ENCODE peak calls at places on chromosome 5, in seven cellular contexts. L, H, U, N, W, B and D are unnamed samples.

GRCh38 chr5:73233461-73234151 is 60.6 kb downstream of the TMEM174 start:
- DNase-seq in U (no peak), L (no peak), B (no peak), H (peak; percentile 14), N (peak; percentile 39), W (no peak), D (no peak)

GRCh38 chr5:98839469-98840383 is 66.3 kb downstream of the RGMB start:
- DNase-seq in L (peak; percentile 22), W (peak; percentile 24), U (no peak), B (no peak), N (peak; percentile 20), H (no peak), D (no peak)

GRCh38 chr5:130096488-130096887 is 192.2 kb downstream of the CHSY3 start:
- DNase-seq in B (no peak), U (no peak), W (no peak), H (no peak), N (no peak), L (no peak), D (no peak)

GRCh38 chr5:172549708-172550095 is 91.4 kb upstream of the NEURL1B start:
- DNase-seq in L (no peak), W (no peak), B (no peak), H (no peak), N (no peak), U (no peak), D (no peak)

GRCh38 chr5:6750142-6750840 is 37.1 kb downstream of the TENT4A start:
- DNase-seq in L (no peak), B (no peak), U (no peak), W (no peak), N (no peak), H (no peak), D (no peak)

GRCh38 chr5:113336975-113337374 is 97.8 kb downstream of the TSSK1B start:
- DNase-seq in B (no peak), L (peak; percentile 23), N (peak; percentile 73), H (no peak), U (peak; percentile 26), W (no peak), D (peak; percentile 30)

GRCh38 chr5:53397845-53398244 is 82.6 kb upstream of the FST start:
- DNase-seq in W (no peak), U (no peak), H (peak; percentile 14), N (peak; percentile 77), B (no peak), L (no peak), D (no peak)

GRCh38 chr5:53008751-53009150 is 19.6 kb downstream of the ITGA2 start:
- DNase-seq in L (no peak), N (peak; percentile 63), H (no peak), B (no peak), U (no peak), W (no peak), D (no peak)

GRCh38 chr5:119268387-119269060 is 87.3 kb upstream of the TNFAIP8 start:
- DNase-seq in H (peak; percentile 97), B (peak; percentile 98), U (peak; percentile 98), L (peak; percentile 96), N (peak; percentile 92), W (peak; percentile 99), D (peak; percentile 96)

GRCh38 chr5:169686137-169686536 is 49.1 kb downstream of the DOCK2 start:
- DNase-seq in B (no peak), N (no peak), U (no peak), H (no peak), W (no peak), L (no peak), D (no peak)

GRCh38 chr5:129460121-129460950 is at the start of gene ADAMTS19:
- DNase-seq in L (no peak), U (no peak), B (no peak), W (peak; percentile 27), N (peak; percentile 71), H (peak; percentile 18), D (peak; percentile 43)

GRCh38 chr5:120055858-120056257 is 408.2 kb upstream of the PRR16 start:
- DNase-seq in N (peak; percentile 55), W (no peak), L (no peak), U (peak; percentile 26), H (no peak), B (no peak), D (no peak)

GRCh38 chr5:10639846-10640368 is 76.0 kb downstream of the ANKRD33B start:
- DNase-seq in W (no peak), U (no peak), N (no peak), H (no peak), L (no peak), B (no peak), D (no peak)

GRCh38 chr5:58818515-58818914 is 235.6 kb downstream of the RAB3C start:
- DNase-seq in L (no peak), U (no peak), W (no peak), N (no peak), H (no peak), B (no peak), D (no peak)

GRCh38 chr5:147575598-147575997 is 65.7 kb upstream of the DPYSL3 start:
- DNase-seq in L (no peak), W (no peak), U (no peak), B (no peak), H (no peak), N (no peak), D (no peak)

GRCh38 chr5:147573171-147573570 is 63.3 kb upstream of the DPYSL3 start:
- DNase-seq in H (no peak), B (no peak), W (no peak), N (no peak), L (no peak), U (no peak), D (no peak)

GRCh38 chr5:147578228-147579024 is 68.6 kb upstream of the DPYSL3 start:
- DNase-seq in H (no peak), B (no peak), L (no peak), U (no peak), W (no peak), N (peak; percentile 69), D (no peak)

DNA sequence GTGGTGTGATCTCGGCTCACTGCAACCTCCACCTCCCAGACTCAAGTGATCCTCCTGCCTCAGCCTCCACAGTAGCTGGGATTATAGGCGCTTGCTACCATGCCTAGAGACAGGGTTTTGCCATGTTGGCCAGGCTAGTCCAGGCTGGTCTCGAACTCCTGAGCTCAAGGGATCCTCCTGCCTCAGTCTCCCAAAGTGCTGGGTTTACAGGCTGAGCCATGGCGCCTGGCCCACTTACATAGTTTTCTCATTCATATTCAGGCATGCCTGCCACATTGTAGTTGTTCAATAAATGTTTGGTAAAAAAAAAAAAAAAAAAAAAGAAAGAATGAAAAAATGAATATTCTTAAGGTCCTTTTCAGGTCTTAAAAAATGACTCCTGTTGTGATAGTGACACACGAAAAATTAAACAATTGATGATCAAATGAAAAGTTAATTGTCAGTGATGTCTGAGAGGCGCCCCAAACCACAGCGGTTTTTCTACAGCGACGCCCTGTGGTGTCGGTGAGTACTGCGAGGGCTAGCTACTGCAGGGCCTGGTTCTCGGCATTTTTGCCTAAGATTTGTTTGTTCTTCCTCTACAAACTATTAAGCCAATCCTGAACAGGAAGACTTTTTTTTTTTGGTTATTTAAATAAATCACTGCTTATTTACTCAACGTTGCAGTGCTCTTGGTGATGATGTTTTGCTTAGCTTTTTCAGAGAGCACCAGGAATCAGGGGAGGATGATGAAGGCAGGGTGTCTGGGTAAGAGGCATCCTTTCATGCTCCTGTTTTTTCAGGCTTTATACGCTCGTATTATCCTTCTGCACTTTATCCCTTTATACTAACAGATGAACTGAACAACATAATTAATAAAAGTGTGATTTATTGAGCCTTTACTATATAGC is 67.0 kb upstream of the DPYSL3 start:
- DNase-seq in U (peak; percentile 19), W (peak; percentile 69), B (peak; percentile 57), L (peak; percentile 5), H (peak; percentile 65), N (peak; percentile 26), D (peak; percentile 78)
- H3K36me3 ChIP-seq in U (no peaks in the 10 kb centered on the region), W (no peaks in the 10 kb centered on the region), B (no peaks in the 10 kb centered on the region), L (no peaks in the 10 kb centered on the region), H (no peaks in the 10 kb centered on the region), N (no peaks in the 10 kb centered on the region), D (no peaks in the 10 kb centered on the region)

DNA sequence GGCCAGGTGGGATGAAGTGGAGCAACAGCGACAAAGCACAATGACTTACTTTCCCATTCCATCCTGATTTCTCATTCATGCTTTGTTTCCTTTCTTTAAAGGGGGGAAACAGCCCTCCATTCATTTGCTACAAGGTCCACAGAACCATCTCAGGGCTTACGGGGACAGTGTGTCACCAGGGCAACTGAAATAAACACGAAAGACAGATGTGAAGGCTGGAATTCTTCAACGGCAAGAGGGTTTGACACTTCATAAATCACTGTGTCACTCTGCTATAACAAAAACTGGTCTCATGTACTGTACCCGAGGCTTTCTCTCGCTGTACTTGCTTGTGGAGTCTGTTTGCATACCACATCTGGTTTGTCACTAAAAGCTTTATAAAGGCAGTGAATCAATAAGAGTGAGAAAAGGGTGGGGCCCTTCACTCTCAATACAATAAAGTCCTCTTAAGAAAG is 150.8 kb downstream of the EFNA5 start:
- DNase-seq in N (peak; percentile 40), W (no peak), H (no peak), B (no peak), U (no peak), L (no peak), D (no peak)
- H3K4me1 ChIP-seq in N (peaks cover 4% of the 10 kb centered on the region), W (no peaks in the 10 kb centered on the region), H (peaks cover 26% of the 10 kb centered on the region), B (peaks cover 12% of the 10 kb centered on the region), U (no peaks in the 10 kb centered on the region), L (no peaks in the 10 kb centered on the region), D (no peaks in the 10 kb centered on the region)

GRCh38 chr5:114581136-114581535 is 219.3 kb downstream of the KCNN2 start:
- DNase-seq in U (no peak), W (no peak), B (no peak), N (no peak), H (no peak), L (no peak), D (no peak)
- H3K36me3 ChIP-seq in U (no peaks in the 10 kb centered on the region), W (no peaks in the 10 kb centered on the region), B (no peaks in the 10 kb centered on the region), N (no peaks in the 10 kb centered on the region), H (no peaks in the 10 kb centered on the region), L (no peaks in the 10 kb centered on the region), D (no peaks in the 10 kb centered on the region)

GRCh38 chr5:55600536-55601208 is 65.9 kb upstream of the PLPP1 start:
- DNase-seq in L (peak; percentile 67), N (peak; percentile 92), U (peak; percentile 59), W (peak; percentile 38), H (no peak), B (no peak), D (no peak)
- H3K4me1 ChIP-seq in L (peaks cover 9% of the 10 kb centered on the region), N (peaks cover 26% of the 10 kb centered on the region), U (peaks cover 20% of the 10 kb centered on the region), W (peaks cover 15% of the 10 kb centered on the region), H (peaks cover 81% of the 10 kb centered on the region), B (peaks cover 18% of the 10 kb centered on the region), D (peaks cover 5% of the 10 kb centered on the region)

GRCh38 chr5:14504332-14504727 is 77.3 kb upstream of the OTULINL start:
- DNase-seq in W (no peak), L (no peak), N (no peak), H (no peak), B (no peak), U (no peak), D (no peak)

GRCh38 chr5:14503681-14504331 is 77.8 kb upstream of the OTULINL start:
- DNase-seq in N (no peak), L (no peak), W (no peak), B (no peak), H (no peak), U (no peak), D (no peak)

GRCh38 chr5:14501353-14502162 is 80.0 kb upstream of the OTULINL start:
- DNase-seq in N (no peak), B (no peak), L (no peak), H (no peak), W (no peak), U (no peak), D (no peak)

GRCh38 chr5:14502291-14502690 is 79.3 kb upstream of the OTULINL start:
- DNase-seq in H (no peak), N (no peak), U (no peak), L (no peak), W (no peak), B (no peak), D (no peak)

GRCh38 chr5:14503017-14503680 is 78.4 kb upstream of the OTULINL start:
- DNase-seq in W (no peak), H (peak; percentile 47), N (no peak), L (no peak), U (no peak), B (no peak), D (no peak)
- H3K36me3 ChIP-seq in W (peaks cover 17% of the 10 kb centered on the region), H (peaks cover 97% of the 10 kb centered on the region), N (peaks cover 62% of the 10 kb centered on the region), L (no peaks in the 10 kb centered on the region), U (peaks cover 8% of the 10 kb centered on the region), B (peaks cover 61% of the 10 kb centered on the region), D (no peaks in the 10 kb centered on the region)